ENCODE peak calls at places on chromosomes 1 and 21, in six cellular contexts. A is neuronal stem cell, F is H9, H is mesenchymal stem cell, C is H1, X is trophoblast cell. U is an unnamed sample.

GRCh38 chr1:195745170-195746009 is 862.9 kb downstream of the KCNT2 start:
- DNase-seq in A (no peak), F (no peak), H (no peak), C (no peak), X (no peak), U (peak; percentile 61)

GRCh38 chr1:70504176-70504820 is 93.2 kb downstream of the CTH start:
- DNase-seq in A (no peak), F (no peak), H (peak; percentile 86), C (no peak), X (peak; percentile 30), U (no peak)

GRCh38 chr1:118744420-118744819 is 243.7 kb downstream of the TBX15 start:
- DNase-seq in A (no peak), F (no peak), H (no peak), C (no peak), X (no peak), U (no peak)

GRCh38 chr1:228360533-228361313 is 45.9 kb downstream of the TRIM11 start:
- DNase-seq in A (no peak), F (no peak), H (no peak), C (no peak), X (no peak), U (no peak)

GRCh38 chr1:73593804-73594203 is 604.2 kb downstream of the LRRIQ3 start:
- DNase-seq in A (no peak), F (no peak), H (peak; percentile 70), C (no peak), X (no peak), U (no peak)

GRCh38 chr1:49728377-49728776 is 295.4 kb downstream of the AGBL4 start:
- DNase-seq in A (no peak), F (no peak), H (no peak), C (no peak), X (no peak), U (no peak)

GRCh38 chr1:160491017-160491416 is 32.0 kb downstream of the SLAMF6 start:
- DNase-seq in A (no peak), F (no peak), H (no peak), C (no peak), X (no peak), U (no peak)

GRCh38 chr1:26790551-26790953 is 2.8 kb downstream of the PIGV start:
- DNase-seq in A (no peak), F (no peak), H (no peak), C (no peak), X (no peak), U (no peak)

GRCh38 chr1:34398205-34398915 is 221.7 kb downstream of the C1orf94 start:
- DNase-seq in A (no peak), F (no peak), H (no peak), C (no peak), X (no peak), U (no peak)

GRCh38 chr1:42955311-42956063 is 3.2 kb downstream of the SLC2A1 start:
- DNase-seq in A (no peak), F (no peak), H (no peak), C (no peak), X (no peak), U (no peak)

GRCh38 chr1:159282118-159282517 is 20.0 kb upstream of the FCER1A start:
- DNase-seq in A (no peak), F (no peak), H (no peak), C (no peak), X (peak; percentile 87), U (no peak)

GRCh38 chr1:51946300-51946699 is 44.2 kb downstream of the RAB3B start:
- DNase-seq in A (no peak), F (no peak), H (peak; percentile 26), C (no peak), X (no peak), U (peak; percentile 78)

GRCh38 chr1:209268479-209268878 is 315.0 kb upstream of the CAMK1G start:
- DNase-seq in A (no peak), F (no peak), H (no peak), C (no peak), X (no peak), U (no peak)

GRCh38 chr1:6218380-6218779 is 12.5 kb downstream of the RNF207 start:
- DNase-seq in A (no peak), F (no peak), H (no peak), C (no peak), X (no peak), U (no peak)

GRCh38 chr21:35995522-35996088 is 64.7 kb downstream of the SETD4 start:
- DNase-seq in A (no peak), F (no peak), H (no peak), C (no peak), X (no peak), U (no peak)

GRCh38 chr1:200039849-200040479 is 12.5 kb downstream of the NR5A2 start:
- DNase-seq in A (peak; percentile 35), F (no peak), H (no peak), C (no peak), X (no peak), U (no peak)

GRCh38 chr21:44402323-44403105 is 49.1 kb downstream of the TRPM2 start:
- DNase-seq in A (no peak), F (peak; percentile 21), H (no peak), C (no peak), X (no peak), U (no peak)

GRCh38 chr1:60740154-60740553 is 342.2 kb upstream of the NFIA start:
- DNase-seq in A (no peak), F (no peak), H (no peak), C (no peak), X (no peak), U (no peak)

GRCh38 chr1:3924871-3925655 is 25.0 kb upstream of the C1orf174 start:
- DNase-seq in A (no peak), F (no peak), H (no peak), C (no peak), X (peak; percentile 22), U (peak; percentile 1)

GRCh38 chr1:154824356-154825069 is 45.6 kb downstream of the KCNN3 start:
- DNase-seq in A (no peak), F (no peak), H (no peak), C (no peak), X (no peak), U (no peak)

GRCh38 chr1:168918860-168919741 is 187.4 kb upstream of the ATP1B1 start:
- DNase-seq in A (peak; percentile 47), F (no peak), H (no peak), C (peak; percentile 13), X (no peak), U (no peak)

GRCh38 chr21:15823486-15824150 is 93.8 kb downstream of the USP25 start:
- DNase-seq in A (no peak), F (no peak), H (no peak), C (no peak), X (no peak), U (no peak)

GRCh38 chr1:53001128-53001527 is 60.9 kb upstream of the PODN start:
- DNase-seq in A (no peak), F (no peak), H (no peak), C (no peak), X (no peak), U (no peak)

GRCh38 chr1:88784551-88784950 is 100.5 kb downstream of the PKN2 start:
- DNase-seq in A (no peak), F (no peak), H (no peak), C (no peak), X (no peak), U (no peak)

GRCh38 chr1:88982055-88982454 is 10.4 kb downstream of the KYAT3 start:
- DNase-seq in A (no peak), F (no peak), H (no peak), C (no peak), X (no peak), U (peak; percentile 54)

GRCh38 chr1:67053535-67053784 is 488 bp downstream of the SLC35D1 start:
- DNase-seq in A (peak; percentile 64), F (no peak), H (no peak), C (no peak), X (peak; percentile 80), U (no peak)

GRCh38 chr1:38022810-38023209 is 10.3 kb downstream of the UTP11 start:
- DNase-seq in A (no peak), F (no peak), H (no peak), C (no peak), X (no peak), U (no peak)
- H4K91ac ChIP-seq in A (no peak overlapping the region), F (no peak overlapping the region), H (no peak overlapping the region), C (no peak overlapping the region), X (no peak overlapping the region), U (no peak overlapping the region)

DNA sequence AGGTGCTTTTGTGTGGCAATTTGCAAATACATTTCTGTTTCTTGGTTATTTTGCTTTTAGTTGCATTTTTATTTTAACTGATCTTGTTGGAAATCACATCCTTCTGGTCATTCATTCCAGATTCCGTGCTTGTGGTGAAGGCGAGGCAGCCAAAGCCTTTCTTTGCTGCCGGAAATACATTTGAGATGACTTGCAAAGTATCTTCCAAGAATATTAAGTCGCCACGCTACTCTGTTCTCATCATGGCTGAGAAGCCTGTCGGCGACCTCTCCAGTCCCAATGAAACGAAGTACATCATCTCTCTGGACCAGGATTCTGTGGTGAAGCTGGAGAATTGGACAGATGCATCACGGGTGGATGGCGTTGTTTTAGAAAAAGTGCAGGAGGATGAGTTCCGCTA is 34.8 kb upstream of the CD101 start:
- DNase-seq in A (no peak), F (no peak), H (no peak), C (no peak), X (no peak), U (no peak)
- H3K9ac ChIP-seq in A (no peak overlapping the region), F (no peak overlapping the region), H (no peak overlapping the region), C (no peak overlapping the region), X (no peak overlapping the region), U (no peak overlapping the region)

DNA sequence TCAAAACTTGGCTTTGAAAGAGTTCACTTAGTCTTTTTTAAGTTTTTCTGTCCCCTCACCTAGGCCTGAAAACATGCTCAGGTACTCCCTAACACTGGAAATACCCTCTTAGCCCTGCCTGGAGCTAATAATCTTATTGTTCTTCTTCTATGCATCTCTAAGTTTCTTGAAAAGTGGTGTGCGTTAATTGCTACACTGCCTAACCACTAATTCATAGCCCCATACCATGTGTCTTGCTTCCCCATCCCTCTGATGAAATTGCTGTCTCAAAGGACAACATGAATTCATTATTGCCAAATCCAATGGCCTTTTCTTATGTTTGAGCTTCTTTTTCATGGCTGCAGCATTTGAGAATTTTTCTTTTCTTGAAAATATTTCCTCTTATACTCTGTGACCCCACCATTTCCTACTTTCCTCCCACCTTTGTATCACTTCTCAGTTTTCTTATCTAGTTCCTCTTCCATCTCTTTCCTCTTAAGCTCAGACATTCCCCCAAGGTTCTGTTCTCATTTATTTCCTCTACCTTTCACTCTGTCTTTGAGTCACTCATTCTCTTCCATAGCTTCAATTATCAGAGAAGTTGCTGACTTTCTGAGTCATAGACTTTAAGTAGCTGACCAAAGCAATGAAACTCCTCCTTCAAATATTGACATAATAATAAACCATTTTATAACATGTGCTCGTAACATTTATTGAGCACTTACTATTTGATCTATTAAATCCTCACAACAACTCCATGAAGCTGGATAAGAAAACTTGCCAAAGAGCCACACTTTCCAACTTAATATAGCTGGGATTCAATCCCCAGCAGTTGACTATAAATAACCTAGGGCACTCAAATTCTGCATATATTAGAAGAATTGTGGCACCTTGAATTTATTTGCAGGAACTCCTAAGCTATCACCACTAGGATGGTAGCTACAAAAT is 35.5 kb upstream of the ATP6V1G3 start:
- DNase-seq in A (no peak), F (no peak), H (no peak), C (no peak), X (no peak), U (peak; percentile 24)
- H4K91ac ChIP-seq in A (no peak overlapping the region), F (no peak overlapping the region), H (no peak overlapping the region), C (no peak overlapping the region), X (no peak overlapping the region), U (no peak overlapping the region)

DNA sequence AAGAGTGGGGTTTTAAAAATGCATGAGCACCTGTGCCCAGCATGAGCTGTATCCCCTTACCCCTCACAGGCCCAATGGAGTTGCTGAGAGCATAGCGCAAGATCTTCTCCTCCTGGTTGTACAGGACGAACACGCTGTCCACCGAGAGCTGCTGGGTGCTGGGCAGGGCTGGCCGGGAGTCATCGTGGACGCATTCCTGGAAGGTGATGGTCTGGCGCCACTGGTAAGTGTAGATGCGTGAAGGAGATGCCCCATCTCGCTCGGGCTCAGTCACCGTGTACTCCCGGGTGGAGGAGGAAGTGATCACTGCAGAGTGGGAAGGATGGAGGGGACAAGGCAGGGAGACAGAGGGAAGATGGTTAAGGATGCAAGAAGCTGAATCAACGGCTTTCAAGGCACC is 39.1 kb downstream of the NID1 start:
- DNase-seq in A (no peak), F (no peak), H (no peak), C (no peak), X (no peak), U (no peak)
- H3K9ac ChIP-seq in A (no peak overlapping the region), F (no peak overlapping the region), H (no peak overlapping the region), C (no peak overlapping the region), X (no peak overlapping the region), U (no peak overlapping the region)